ENCODE peak calls at places on chromosomes 3 and 15, in six cellular contexts. One of them, this sample, is unnamed.

GRCh38 chr3:194632983-194633348 is 253 bp downstream of the TMEM44 start:
- DNase-seq in IMR-90: no peak
- DNase-seq in mesendoderm: peak
- DNase-seq in neuronal stem cell: peak
- DNase-seq in trophoblast cell: peak
- DNase-seq in mesenchymal stem cell: peak
- DNase-seq in this sample: no peak

GRCh38 chr15:73240864-73241499 is 127.8 kb downstream of the HCN4 start:
- DNase-seq in IMR-90: peak
- DNase-seq in mesendoderm: peak
- DNase-seq in neuronal stem cell: peak
- DNase-seq in trophoblast cell: peak
- DNase-seq in mesenchymal stem cell: peak
- DNase-seq in this sample: peak

GRCh38 chr3:4835616-4836043 is 143.6 kb upstream of the BHLHE40 start:
- DNase-seq in IMR-90: no peak
- DNase-seq in mesendoderm: no peak
- DNase-seq in neuronal stem cell: no peak
- DNase-seq in trophoblast cell: no peak
- DNase-seq in mesenchymal stem cell: no peak
- DNase-seq in this sample: no peak

GRCh38 chr3:172034786-172035685 is 4.3 kb upstream of the FNDC3B start:
- DNase-seq in IMR-90: peak
- DNase-seq in mesendoderm: peak
- DNase-seq in neuronal stem cell: no peak
- DNase-seq in trophoblast cell: peak
- DNase-seq in mesenchymal stem cell: peak
- DNase-seq in this sample: peak

GRCh38 chr3:123686254-123686653 is 101.4 kb upstream of the HACD2 start:
- DNase-seq in IMR-90: no peak
- DNase-seq in mesendoderm: no peak
- DNase-seq in neuronal stem cell: peak
- DNase-seq in trophoblast cell: no peak
- DNase-seq in mesenchymal stem cell: no peak
- DNase-seq in this sample: no peak

GRCh38 chr15:73972984-73973682 is 19.0 kb downstream of the STOML1 start:
- DNase-seq in IMR-90: peak
- DNase-seq in mesendoderm: peak
- DNase-seq in neuronal stem cell: peak
- DNase-seq in trophoblast cell: peak
- DNase-seq in mesenchymal stem cell: peak
- DNase-seq in this sample: peak

GRCh38 chr3:135992072-135992471 is 26.5 kb downstream of the PPP2R3A start:
- DNase-seq in IMR-90: peak
- DNase-seq in mesendoderm: no peak
- DNase-seq in neuronal stem cell: no peak
- DNase-seq in trophoblast cell: peak
- DNase-seq in mesenchymal stem cell: peak
- DNase-seq in this sample: no peak

GRCh38 chr3:196684548-196685407 is 27.3 kb downstream of the CEP19 start:
- DNase-seq in IMR-90: peak
- DNase-seq in mesendoderm: peak
- DNase-seq in neuronal stem cell: peak
- DNase-seq in trophoblast cell: peak
- DNase-seq in mesenchymal stem cell: peak
- DNase-seq in this sample: peak

GRCh38 chr3:126051741-126052140 is 32.2 kb downstream of the SLC41A3 start:
- DNase-seq in IMR-90: no peak
- DNase-seq in mesendoderm: no peak
- DNase-seq in neuronal stem cell: no peak
- DNase-seq in trophoblast cell: no peak
- DNase-seq in mesenchymal stem cell: no peak
- DNase-seq in this sample: no peak

GRCh38 chr15:75153565-75154248 is 48.0 kb upstream of the C15orf39 start:
- DNase-seq in IMR-90: no peak
- DNase-seq in mesendoderm: no peak
- DNase-seq in neuronal stem cell: no peak
- DNase-seq in trophoblast cell: no peak
- DNase-seq in mesenchymal stem cell: no peak
- DNase-seq in this sample: no peak

GRCh38 chr15:68301300-68301699 is 23.8 kb downstream of the FEM1B start:
- DNase-seq in IMR-90: no peak
- DNase-seq in mesendoderm: no peak
- DNase-seq in neuronal stem cell: no peak
- DNase-seq in trophoblast cell: no peak
- DNase-seq in mesenchymal stem cell: no peak
- DNase-seq in this sample: no peak

GRCh38 chr3:189340680-189341460 is 169.1 kb downstream of the TPRG1 start:
- DNase-seq in IMR-90: no peak
- DNase-seq in mesendoderm: peak
- DNase-seq in neuronal stem cell: no peak
- DNase-seq in trophoblast cell: peak
- DNase-seq in mesenchymal stem cell: peak
- DNase-seq in this sample: peak

GRCh38 chr15:90043611-90044010 is 42.5 kb downstream of the ZNF710 start:
- DNase-seq in IMR-90: no peak
- DNase-seq in mesendoderm: no peak
- DNase-seq in neuronal stem cell: no peak
- DNase-seq in trophoblast cell: no peak
- DNase-seq in mesenchymal stem cell: no peak
- DNase-seq in this sample: no peak

GRCh38 chr3:150469031-150469930 is 61.2 kb downstream of the TSC22D2 start:
- DNase-seq in IMR-90: peak
- DNase-seq in mesendoderm: peak
- DNase-seq in neuronal stem cell: no peak
- DNase-seq in trophoblast cell: peak
- DNase-seq in mesenchymal stem cell: peak
- DNase-seq in this sample: peak

GRCh38 chr15:35540031-35540430 is 5.9 kb downstream of the DPH6 start:
- DNase-seq in IMR-90: no peak
- DNase-seq in mesendoderm: no peak
- DNase-seq in neuronal stem cell: no peak
- DNase-seq in trophoblast cell: no peak
- DNase-seq in mesenchymal stem cell: no peak
- DNase-seq in this sample: no peak

GRCh38 chr15:58575045-58575786 is 143.4 kb downstream of the LIPC start:
- DNase-seq in IMR-90: no peak
- DNase-seq in mesendoderm: no peak
- DNase-seq in neuronal stem cell: no peak
- DNase-seq in trophoblast cell: peak
- DNase-seq in mesenchymal stem cell: no peak
- DNase-seq in this sample: no peak

GRCh38 chr15:75720787-75721461 is 8.3 kb upstream of the CSPG4 start:
- DNase-seq in IMR-90: no peak
- DNase-seq in mesendoderm: peak
- DNase-seq in neuronal stem cell: no peak
- DNase-seq in trophoblast cell: peak
- DNase-seq in mesenchymal stem cell: peak
- DNase-seq in this sample: peak

GRCh38 chr3:143627336-143627735 is 220.9 kb downstream of the SLC9A9 start:
- DNase-seq in IMR-90: peak
- DNase-seq in mesendoderm: no peak
- DNase-seq in neuronal stem cell: no peak
- DNase-seq in trophoblast cell: no peak
- DNase-seq in mesenchymal stem cell: peak
- DNase-seq in this sample: no peak

GRCh38 chr3:47715928-47716327 is 65.8 kb downstream of the SMARCC1 start:
- DNase-seq in IMR-90: peak
- DNase-seq in mesendoderm: no peak
- DNase-seq in neuronal stem cell: no peak
- DNase-seq in trophoblast cell: no peak
- DNase-seq in mesenchymal stem cell: peak
- DNase-seq in this sample: no peak

GRCh38 chr15:37764733-37765191 is 169.7 kb upstream of the TMCO5A start:
- DNase-seq in IMR-90: peak
- DNase-seq in mesendoderm: peak
- DNase-seq in neuronal stem cell: no peak
- DNase-seq in trophoblast cell: peak
- DNase-seq in mesenchymal stem cell: peak
- DNase-seq in this sample: no peak

GRCh38 chr15:55789066-55789660 is 46.2 kb upstream of the PRTG start:
- DNase-seq in IMR-90: no peak
- DNase-seq in mesendoderm: peak
- DNase-seq in neuronal stem cell: no peak
- DNase-seq in trophoblast cell: peak
- DNase-seq in mesenchymal stem cell: no peak
- DNase-seq in this sample: peak

GRCh38 chr3:83928391-83928790 is 1030.4 kb upstream of the CADM2 start:
- DNase-seq in IMR-90: no peak
- DNase-seq in mesendoderm: peak
- DNase-seq in neuronal stem cell: no peak
- DNase-seq in trophoblast cell: peak
- DNase-seq in mesenchymal stem cell: no peak
- DNase-seq in this sample: no peak

GRCh38 chr3:47578119-47578630 is 490 bp downstream of the CSPG5 start:
- DNase-seq in IMR-90: no peak
- DNase-seq in mesendoderm: no peak
- DNase-seq in neuronal stem cell: peak
- DNase-seq in trophoblast cell: no peak
- DNase-seq in mesenchymal stem cell: peak
- DNase-seq in this sample: peak

GRCh38 chr3:195774917-195775316 is 36.8 kb downstream of the MUC4 start:
- DNase-seq in IMR-90: no peak
- DNase-seq in mesendoderm: peak
- DNase-seq in neuronal stem cell: peak
- DNase-seq in trophoblast cell: peak
- DNase-seq in mesenchymal stem cell: no peak
- DNase-seq in this sample: peak

GRCh38 chr3:71039332-71039731 is 544.2 kb downstream of the FOXP1 start:
- DNase-seq in IMR-90: no peak
- DNase-seq in mesendoderm: no peak
- DNase-seq in neuronal stem cell: no peak
- DNase-seq in trophoblast cell: no peak
- DNase-seq in mesenchymal stem cell: no peak
- DNase-seq in this sample: no peak

GRCh38 chr3:155676252-155676981 is 68.5 kb downstream of the PLCH1 start:
- DNase-seq in IMR-90: peak
- DNase-seq in mesendoderm: peak
- DNase-seq in neuronal stem cell: no peak
- DNase-seq in trophoblast cell: peak
- DNase-seq in mesenchymal stem cell: peak
- DNase-seq in this sample: no peak

GRCh38 chr15:48579945-48580671 is 65.4 kb downstream of the FBN1 start:
- DNase-seq in IMR-90: peak
- DNase-seq in mesendoderm: no peak
- DNase-seq in neuronal stem cell: no peak
- DNase-seq in trophoblast cell: peak
- DNase-seq in mesenchymal stem cell: peak
- DNase-seq in this sample: no peak

GRCh38 chr15:26160343-26160742 is 297.2 kb upstream of the ATP10A start:
- DNase-seq in IMR-90: no peak
- DNase-seq in mesendoderm: no peak
- DNase-seq in neuronal stem cell: no peak
- DNase-seq in trophoblast cell: no peak
- DNase-seq in mesenchymal stem cell: no peak
- DNase-seq in this sample: no peak
- H2BK5ac ChIP-seq in IMR-90: no peak
- H2BK5ac ChIP-seq in mesendoderm: no peak
- H2BK5ac ChIP-seq in neuronal stem cell: no peak
- H2BK5ac ChIP-seq in trophoblast cell: no peak
- H2BK5ac ChIP-seq in mesenchymal stem cell: no peak
- H2BK5ac ChIP-seq in this sample: no peak

GRCh38 chr3:39869890-39870289 is 60.5 kb downstream of the MYRIP start:
- DNase-seq in IMR-90: no peak
- DNase-seq in mesendoderm: peak
- DNase-seq in neuronal stem cell: no peak
- DNase-seq in trophoblast cell: no peak
- DNase-seq in mesenchymal stem cell: no peak
- DNase-seq in this sample: peak
- H2BK5ac ChIP-seq in IMR-90: no peak
- H2BK5ac ChIP-seq in mesendoderm: no peak
- H2BK5ac ChIP-seq in neuronal stem cell: no peak
- H2BK5ac ChIP-seq in trophoblast cell: no peak
- H2BK5ac ChIP-seq in mesenchymal stem cell: no peak
- H2BK5ac ChIP-seq in this sample: no peak

DNA sequence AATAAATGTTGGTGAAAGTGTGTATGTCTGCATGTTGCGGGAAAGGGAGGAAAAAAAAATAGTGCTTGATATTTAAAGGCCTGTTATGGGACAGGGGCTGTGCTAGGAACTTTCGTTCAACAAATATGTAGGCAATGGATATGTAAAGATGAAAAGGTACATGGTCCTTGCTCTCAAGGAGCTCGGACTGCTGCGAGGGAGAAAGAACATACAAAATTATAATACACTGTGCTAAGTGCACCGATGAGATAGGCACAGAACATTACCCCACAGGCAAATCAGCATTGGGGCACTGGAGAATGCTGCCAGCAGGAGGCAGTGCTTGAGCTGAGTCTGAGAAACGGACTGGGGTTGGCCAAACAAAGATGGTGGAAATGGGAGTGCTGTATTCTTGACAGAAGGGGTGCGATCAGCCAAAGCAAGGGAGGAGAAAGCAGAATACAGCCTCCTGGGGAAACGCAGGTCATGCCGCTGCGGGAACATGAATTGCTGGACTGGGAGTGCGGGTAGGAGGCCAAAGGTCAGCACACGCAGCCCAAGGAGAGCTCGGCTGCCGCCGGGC is 649 bp downstream of the C15orf40 start:
- DNase-seq in IMR-90: peak
- DNase-seq in mesendoderm: peak
- DNase-seq in neuronal stem cell: peak
- DNase-seq in trophoblast cell: peak
- DNase-seq in mesenchymal stem cell: peak
- DNase-seq in this sample: peak
- H2BK5ac ChIP-seq in IMR-90: no peak
- H2BK5ac ChIP-seq in mesendoderm: no peak
- H2BK5ac ChIP-seq in neuronal stem cell: peak
- H2BK5ac ChIP-seq in trophoblast cell: no peak
- H2BK5ac ChIP-seq in mesenchymal stem cell: no peak
- H2BK5ac ChIP-seq in this sample: no peak

DNA sequence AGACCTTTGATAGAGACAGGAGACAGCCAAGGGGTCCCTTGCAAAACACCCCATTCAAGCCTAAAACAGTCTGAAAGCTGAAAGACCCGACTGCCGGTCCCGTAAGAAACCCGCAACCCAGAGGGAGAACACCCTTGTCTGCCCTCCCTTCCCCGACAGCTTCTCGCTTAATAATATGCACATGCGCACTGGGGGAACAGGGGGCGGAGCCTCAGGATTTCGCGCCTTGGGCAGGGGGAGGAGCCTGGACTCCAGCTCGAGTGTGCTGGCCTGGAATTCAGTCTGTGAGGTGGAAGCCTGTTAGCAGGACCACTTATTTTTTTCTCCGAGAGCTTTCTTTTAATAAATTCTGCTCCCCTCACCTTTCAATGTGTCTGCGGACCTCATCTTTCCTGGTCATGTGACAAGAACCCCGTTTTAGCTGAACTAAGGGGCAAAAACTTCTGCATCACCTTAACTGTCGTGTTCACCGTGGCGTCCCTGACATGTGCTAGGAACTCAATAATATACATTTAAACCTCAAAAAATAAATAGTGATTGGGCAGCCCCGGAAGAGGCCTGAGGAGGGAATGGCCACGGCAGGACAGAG is 17.0 kb downstream of the TNFAIP8L3 start:
- DNase-seq in IMR-90: no peak
- DNase-seq in mesendoderm: peak
- DNase-seq in neuronal stem cell: peak
- DNase-seq in trophoblast cell: peak
- DNase-seq in mesenchymal stem cell: no peak
- DNase-seq in this sample: peak
- H2BK5ac ChIP-seq in IMR-90: no peak
- H2BK5ac ChIP-seq in mesendoderm: peak
- H2BK5ac ChIP-seq in neuronal stem cell: no peak
- H2BK5ac ChIP-seq in trophoblast cell: no peak
- H2BK5ac ChIP-seq in mesenchymal stem cell: no peak
- H2BK5ac ChIP-seq in this sample: no peak

This sample was measured in H9.